ENCODE peak calls at places on chromosome 1, in ten cellular contexts. Y is G401; T is right cardiac atrium; C is stimulated activated CD8-positive, alpha-beta memory T cell treated with anti-CD3 and anti-CD28 coated beads, Interleukin-15, amount 100 ng/mL, for 1 hour; D is foreskin fibroblast; N is NCI-H2171; O is heart left ventricle; F is SW480; B is ELR; E is SK-N-SH. X is an unnamed sample.

GRCh38 chr1:230883964-230884363 is 15.6 kb upstream of the C1orf198 start:
- DNase-seq in O (no peak), N (no peak), D (no peak), C (no peak), Y (no peak), E (no peak), F (no peak), T (no peak), B (no peak), X (no peak)

GRCh38 chr1:21154717-21155116 is 22.0 kb downstream of the EIF4G3 start:
- DNase-seq in E (no peak), B (peak), O (no peak), T (no peak), F (no peak), D (no peak), N (no peak), Y (no peak), C (no peak), X (no peak)

GRCh38 chr1:63601912-63602311 is 8.7 kb downstream of the PGM1 start:
- DNase-seq in D (no peak), C (no peak), N (no peak), Y (no peak), B (no peak), O (no peak), T (no peak), E (no peak), F (no peak), X (no peak)

GRCh38 chr1:201192478-201192804 is 1.8 kb downstream of the IGFN1 start:
- DNase-seq in D (no peak), N (no peak), T (no peak), E (no peak), O (no peak), C (no peak), Y (peak), B (no peak), F (no peak), X (no peak)

GRCh38 chr1:246324711-246325110 is 182.4 kb downstream of the SMYD3 start:
- DNase-seq in F (no peak), O (no peak), C (no peak), E (no peak), B (peak), T (no peak), D (no peak), N (no peak), Y (no peak), X (no peak)

GRCh38 chr1:65310078-65310587 is 790 bp downstream of the DNAJC6 start:
- DNase-seq in E (peak), D (no peak), N (peak), T (no peak), C (no peak), O (peak), B (no peak), F (no peak), Y (peak), X (no peak)

GRCh38 chr1:193120604-193121166 is 1.1 kb upstream of the CDC73 start:
- DNase-seq in Y (peak), N (no peak), C (no peak), F (no peak), E (peak), B (no peak), O (no peak), D (no peak), T (no peak), X (no peak)

GRCh38 chr1:151888972-151889570 is 20.2 kb downstream of the THEM4 start:
- DNase-seq in O (no peak), B (peak), E (peak), Y (no peak), F (peak), N (no peak), D (no peak), T (no peak), C (no peak), X (peak)

GRCh38 chr1:181089017-181089776 is 697 bp downstream of the IER5 start:
- DNase-seq in D (no peak), O (peak), Y (no peak), F (no peak), N (no peak), E (peak), B (no peak), C (no peak), T (peak), X (no peak)

GRCh38 chr1:170676628-170677027 is 12.7 kb downstream of the PRRX1 start:
- DNase-seq in E (no peak), T (no peak), C (no peak), D (no peak), F (no peak), N (no peak), O (no peak), Y (no peak), B (peak), X (no peak)

GRCh38 chr1:206794294-206794908 is 22.1 kb upstream of the IL10 start:
- DNase-seq in Y (no peak), T (no peak), C (no peak), F (no peak), O (no peak), B (no peak), N (no peak), E (no peak), D (no peak), X (no peak)

GRCh38 chr1:178512566-178513277 is at the start of gene TEX35:
- DNase-seq in E (no peak), Y (no peak), C (no peak), F (no peak), D (no peak), B (no peak), T (no peak), N (no peak), O (no peak), X (no peak)

GRCh38 chr1:118185083-118185899 is at the start of gene SPAG17:
- DNase-seq in T (peak), O (peak), B (peak), N (no peak), E (peak), D (peak), F (no peak), C (no peak), Y (peak), X (peak)

GRCh38 chr1:228174482-228175315 is 9.1 kb downstream of the IBA57 start:
- DNase-seq in D (no peak), T (peak), Y (no peak), B (peak), O (no peak), F (no peak), E (peak), C (no peak), N (no peak), X (no peak)